ENCODE peak calls at places on chromosome 11, in four cellular contexts. D, J, Y and C are unnamed samples.

GRCh38 chr11:118790357-118791014 is 478 bp downstream of the DDX6 start:
- DNase-seq in Y (peak; percentile 71), D (no peak), J (peak; percentile 45), C (peak; percentile 76)

GRCh38 chr11:112481893-112482292 is 221.2 kb upstream of the PLET1 start:
- DNase-seq in J (no peak), D (no peak), Y (no peak), C (no peak)

GRCh38 chr11:8792636-8793035 is 110.0 kb downstream of the RPL27A start:
- DNase-seq in J (no peak), D (no peak), Y (no peak), C (no peak)

GRCh38 chr11:83220279-83220678 is 26.8 kb downstream of the ANKRD42 start:
- DNase-seq in J (no peak), D (no peak), Y (no peak), C (no peak)

GRCh38 chr11:118434553-118435232 is 1.6 kb upstream of the KMT2A start:
- DNase-seq in Y (peak; percentile 36), J (no peak), D (peak; percentile 30), C (peak; percentile 67)

GRCh38 chr11:31702966-31703365 is 108.2 kb downstream of the PAX6 start:
- DNase-seq in D (no peak), Y (peak; percentile 9), J (no peak), C (no peak)

GRCh38 chr11:6387811-6388599 is 2.3 kb upstream of the SMPD1 start:
- DNase-seq in Y (peak; percentile 49), D (no peak), J (no peak), C (no peak)

GRCh38 chr11:43948341-43949185 is 6.1 kb downstream of the C11orf96 start:
- DNase-seq in J (no peak), D (no peak), Y (no peak), C (no peak)

GRCh38 chr11:15912291-15912690 is 444.1 kb downstream of the SOX6 start:
- DNase-seq in J (no peak), D (no peak), Y (no peak), C (no peak)

GRCh38 chr11:77374108-77374507 is 72.6 kb upstream of the GDPD4 start:
- DNase-seq in Y (peak; percentile 31), J (no peak), D (no peak), C (no peak)

GRCh38 chr11:130103296-130103814 is 33.7 kb downstream of the APLP2 start:
- DNase-seq in D (no peak), J (no peak), Y (peak; percentile 95), C (no peak)

GRCh38 chr11:637593-638507 is 781 bp downstream of the DRD4 start:
- DNase-seq in Y (no peak), J (no peak), D (no peak), C (no peak)

GRCh38 chr11:70522613-70523311 is 124.4 kb downstream of the CTTN start:
- DNase-seq in J (no peak), D (no peak), Y (no peak), C (no peak)

GRCh38 chr11:75288846-75289760 is 48.5 kb downstream of the TPBGL start:
- DNase-seq in D (no peak), J (no peak), Y (no peak), C (no peak)

GRCh38 chr11:73366265-73366610 is 10.0 kb upstream of the RELT start:
- DNase-seq in D (no peak), Y (no peak), J (no peak), C (no peak)

GRCh38 chr11:130189492-130190210 is 30.1 kb downstream of the ST14 start:
- DNase-seq in J (no peak), Y (no peak), D (no peak), C (no peak)